ENCODE peak calls at places on chromosomes 11 and 22, in four cellular contexts. T, J, E and R are unnamed samples.
A peak's percentile ranks its signal among the peaks of the same experiment; 100 is the strongest.

GRCh38 chr22:48261706-48262105 is 1499.3 kb downstream of the TBC1D22A start:
- DNase-seq in J (peak; percentile 17), E (no peak), T (no peak), R (no peak)

GRCh38 chr11:58921778-58922390 is 17.4 kb upstream of the GLYATL1 start:
- DNase-seq in J (no peak), T (no peak), E (no peak), R (no peak)

GRCh38 chr11:71172680-71173079 is 79.7 kb downstream of the SHANK2 start:
- DNase-seq in E (no peak), T (no peak), J (no peak), R (no peak)

GRCh38 chr11:104163100-104164027 is 583 bp downstream of the PDGFD start:
- DNase-seq in E (peak; percentile 61), T (no peak), J (no peak), R (peak; percentile 48)

GRCh38 chr11:73942030-73942429 is 8.8 kb upstream of the DNAJB13 start:
- DNase-seq in T (no peak), E (no peak), J (no peak), R (no peak)

GRCh38 chr11:114180301-114181055 is 115.7 kb upstream of the NNMT start:
- DNase-seq in E (no peak), J (no peak), T (peak; percentile 12), R (peak; percentile 59)

GRCh38 chr11:70000228-70000627 is 77.9 kb upstream of the ANO1 start:
- DNase-seq in E (no peak), J (no peak), T (no peak), R (no peak)

GRCh38 chr11:105923814-105924213 is 98.2 kb downstream of the MSANTD4 start:
- DNase-seq in E (no peak), J (no peak), T (no peak), R (no peak)

GRCh38 chr11:58524232-58525036 is 16.5 kb upstream of the OR5B21 start:
- DNase-seq in J (peak; percentile 67), E (peak; percentile 76), T (peak; percentile 68), R (peak; percentile 68)

GRCh38 chr22:46854125-46854870 is 91.8 kb downstream of the TBC1D22A start:
- DNase-seq in J (peak; percentile 49), T (no peak), E (no peak), R (no peak)

GRCh38 chr11:95994340-95994728 is 70.4 kb upstream of the MTMR2 start:
- DNase-seq in E (no peak), T (no peak), J (no peak), R (no peak)

GRCh38 chr11:94694309-94695060 is 73.7 kb upstream of the AMOTL1 start:
- DNase-seq in T (no peak), J (no peak), E (no peak), R (no peak)

GRCh38 chr11:76237914-76238313 is 31.6 kb upstream of the WNT11 start:
- DNase-seq in T (peak; percentile 66), E (no peak), J (peak; percentile 46), R (no peak)

GRCh38 chr11:1130276-1131032 is 27.3 kb upstream of the MUC5AC start:
- DNase-seq in E (no peak), J (no peak), T (no peak), R (no peak)

GRCh38 chr11:27281740-27282139 is 81.3 kb downstream of the CCDC34 start:
- DNase-seq in J (no peak), T (peak; percentile 29), E (no peak), R (no peak)

GRCh38 chr11:134388590-134388989 is 23.5 kb downstream of the B3GAT1 start:
- DNase-seq in E (no peak), T (no peak), J (no peak), R (no peak)

GRCh38 chr11:134527382-134528243 is 115.6 kb upstream of the B3GAT1 start:
- DNase-seq in J (no peak), T (no peak), E (peak; percentile 52), R (no peak)

GRCh38 chr11:114314096-114314495 is 17.9 kb downstream of the NNMT start:
- DNase-seq in J (no peak), E (no peak), T (no peak), R (no peak)

GRCh38 chr22:50201191-50202129 is 649 bp downstream of the SELENOO start:
- DNase-seq in T (peak; percentile 23), E (no peak), J (peak; percentile 46), R (no peak)

GRCh38 chr22:50396751-50397370 is 53.7 kb downstream of the PPP6R2 start:
- DNase-seq in T (peak; percentile 97), E (no peak), J (no peak), R (no peak)

GRCh38 chr22:36413022-36413770 is 25.4 kb upstream of the MYH9 start:
- DNase-seq in T (peak; percentile 53), J (no peak), E (no peak), R (no peak)

GRCh38 chr22:31933816-31934482 is 10.4 kb upstream of the YWHAH start:
- DNase-seq in J (no peak), T (no peak), E (no peak), R (no peak)

GRCh38 chr11:10477690-10478046 is 22.6 kb downstream of the AMPD3 start:
- DNase-seq in J (no peak), T (no peak), E (no peak), R (no peak)

GRCh38 chr11:33696931-33697638 is 3.5 kb downstream of the C11orf91 start:
- DNase-seq in E (no peak), J (no peak), T (no peak), R (no peak)

GRCh38 chr11:122330466-122330865 is 214.5 kb upstream of the BLID start:
- DNase-seq in J (no peak), E (no peak), T (no peak), R (no peak)

GRCh38 chr11:78651136-78651775 is 76.6 kb upstream of the NARS2 start:
- DNase-seq in J (no peak), T (no peak), E (peak; percentile 41), R (no peak)

GRCh38 chr11:64711138-64711943 is 11.7 kb downstream of the NRXN2 start:
- DNase-seq in E (peak; percentile 90), J (no peak), T (no peak), R (peak; percentile 83)

GRCh38 chr11:108793138-108793537 is 128.3 kb downstream of the DDX10 start:
- DNase-seq in E (no peak), T (no peak), J (no peak), R (no peak)

GRCh38 chr22:41925783-41926460 is 684 bp downstream of the TNFRSF13C start:
- DNase-seq in E (peak; percentile 95), T (peak; percentile 45), J (peak; percentile 74), R (peak; percentile 91)

GRCh38 chr11:26558191-26558590 is 13.9 kb downstream of the MUC15 start:
- DNase-seq in J (no peak), T (no peak), E (no peak), R (no peak)

GRCh38 chr11:72534859-72535547 is 100.7 kb upstream of the CLPB start:
- DNase-seq in E (no peak), T (no peak), J (peak; percentile 15), R (peak; percentile 45)

DNA sequence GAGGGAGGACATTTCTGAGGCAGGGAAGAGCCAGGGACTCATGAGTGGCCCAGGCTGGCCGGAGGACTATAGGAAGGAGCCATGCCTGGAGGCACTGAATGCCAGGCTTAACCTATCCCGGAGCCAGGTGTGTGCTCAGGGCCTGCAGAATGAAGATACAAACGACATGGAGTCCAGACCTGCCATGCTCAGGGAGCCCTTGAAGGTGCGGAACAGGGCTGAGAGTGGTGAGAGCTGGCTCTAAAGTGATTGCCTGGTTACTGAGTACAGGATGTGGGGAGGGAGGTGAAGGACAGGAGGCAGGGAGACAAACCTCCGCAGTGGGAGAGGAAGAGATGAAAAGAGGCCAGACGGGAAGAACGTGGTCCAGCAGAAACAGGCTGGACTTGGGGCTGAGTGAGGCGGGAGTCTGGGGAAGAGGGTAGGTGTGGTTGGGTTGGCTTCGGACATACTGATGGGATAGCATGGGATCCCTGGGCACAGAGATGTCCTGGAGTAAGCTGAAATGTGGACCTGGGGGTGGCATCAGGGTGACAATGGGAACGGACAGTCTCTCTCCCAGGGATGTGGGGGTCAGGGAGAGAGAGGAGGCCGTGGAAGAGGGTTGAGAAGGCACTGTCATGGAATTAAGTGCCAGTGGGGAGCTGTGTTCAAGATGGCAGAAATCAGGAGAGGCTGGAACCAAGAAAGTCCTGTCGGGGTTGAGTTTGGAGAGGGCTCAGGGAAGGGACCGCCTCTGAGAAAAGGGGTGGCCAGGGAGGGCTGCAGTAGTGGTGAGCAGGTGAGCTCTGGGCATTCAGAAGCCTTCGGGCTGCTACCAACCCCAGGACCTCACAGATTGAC is 1.5 kb upstream of the ANKRD13D start:
- DNase-seq in T (no peak), J (no peak), E (no peak), R (no peak)
- TF ChIP-seq JUN in T (no peak), J (no peak), E (no peak), R (no peak)

GRCh38 chr11:2942872-2943710 is 13.9 kb upstream of the PHLDA2 start:
- DNase-seq in E (no peak), J (no peak), T (no peak), R (no peak)
- TF ChIP-seq CREB1 in E (no peak), J (no peak), T (no peak), R (no peak)

GRCh38 chr11:126701555-126701897 is 299.0 kb downstream of the KIRREL3 start:
- DNase-seq in T (no peak), E (no peak), J (no peak), R (no peak)
- TF ChIP-seq JUN in T (no peak), E (no peak), J (no peak), R (no peak)

DNA sequence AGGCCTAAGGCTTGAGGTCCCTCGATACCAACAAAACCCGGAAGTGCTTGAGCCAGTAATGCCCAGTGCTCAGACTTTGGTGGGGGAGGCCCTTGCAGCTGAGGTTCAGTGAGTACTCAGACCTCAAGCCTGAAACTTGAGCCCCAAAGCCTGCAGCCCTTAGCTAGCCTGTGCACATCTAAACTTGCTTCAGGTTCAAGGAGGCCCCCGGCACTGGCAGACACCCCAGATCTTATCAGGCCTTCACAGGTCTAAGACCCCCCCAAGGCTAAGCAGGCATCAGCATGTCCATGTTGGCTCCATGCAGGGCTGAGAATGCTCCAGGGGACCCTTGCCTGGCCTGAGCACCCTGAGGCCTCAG is 993 bp upstream of the CASTOR1 start:
- DNase-seq in E (no peak), T (no peak), J (no peak), R (no peak)
- TF ChIP-seq CREB1 in E (no peak), T (no peak), J (no peak), R (no peak)

GRCh38 chr22:17896552-17896951 is 122.3 kb upstream of the BID start:
- DNase-seq in T (no peak), E (peak; percentile 69), J (no peak), R (peak; percentile 67)
- TF ChIP-seq JUN in T (no peak), E (no peak), J (no peak), R (no peak)

GRCh38 chr22:39384750-39385480 is 14.7 kb upstream of the TAB1 start:
- DNase-seq in T (peak; percentile 35), J (peak; percentile 45), E (peak; percentile 83), R (peak; percentile 72)
- TF ChIP-seq CREB1 in T (no peak), J (no peak), E (no peak), R (no peak)

DNA sequence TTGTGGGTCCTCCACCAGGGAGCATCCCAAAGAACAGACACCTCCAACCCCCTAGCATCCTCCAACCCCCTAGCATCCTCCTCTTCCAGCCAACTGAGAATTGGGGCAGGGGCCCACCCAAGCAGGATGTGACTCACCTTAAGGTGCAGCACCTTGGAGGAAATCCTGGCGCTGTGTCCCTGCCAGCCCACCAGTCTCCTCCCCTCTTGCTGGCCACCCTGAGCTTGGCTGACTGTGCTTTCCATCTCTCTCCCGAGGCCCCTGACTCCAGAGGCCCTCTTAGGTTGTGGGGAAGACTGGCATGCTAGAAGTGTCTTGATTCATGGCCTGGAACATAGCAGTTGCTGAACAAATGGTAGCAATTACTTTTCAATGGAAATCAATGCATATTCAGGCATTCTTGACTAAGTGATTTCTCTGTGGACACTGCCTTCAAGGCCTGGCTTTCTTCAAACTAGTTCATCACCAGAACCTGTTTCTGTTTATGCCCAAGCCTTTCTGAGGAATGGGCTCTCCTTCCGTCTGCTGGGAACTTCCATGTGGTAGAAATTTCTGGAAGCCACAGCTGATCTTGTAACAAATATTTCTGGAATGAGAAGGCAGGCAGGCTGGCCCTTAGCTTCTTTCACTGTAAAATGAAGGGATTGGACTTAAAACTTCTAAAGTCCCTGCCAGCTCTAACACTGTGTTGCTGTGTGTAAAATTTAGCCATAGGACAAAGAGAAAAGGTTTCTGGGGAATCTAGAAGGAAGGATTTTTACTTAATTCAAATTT is 60.5 kb downstream of the CEP164 start:
- DNase-seq in J (no peak), E (no peak), T (no peak), R (no peak)
- TF ChIP-seq JUN in J (no peak), E (no peak), T (no peak), R (no peak)